ENCODE peak calls at places on chromosomes 5 and 9, in nine cellular contexts. T, L, K, D, V, J, F, Q and R are unnamed samples.

GRCh38 chr9:34252670-34253459 is 74.0 kb downstream of the UBAP1 start:
- DNase-seq in F (peak), J (no peak), K (peak), V (peak), Q (no peak), D (peak), L (peak), T (peak), R (no peak)

GRCh38 chr9:69601698-69602097 is 70.5 kb downstream of the APBA1 start:
- DNase-seq in Q (no peak), K (no peak), D (no peak), F (no peak), J (no peak), V (no peak), L (no peak), T (no peak), R (no peak)

GRCh38 chr5:36138900-36139683 is 12.6 kb downstream of the LMBRD2 start:
- DNase-seq in V (no peak), Q (no peak), D (no peak), K (no peak), L (peak), J (no peak), T (no peak), F (no peak), R (no peak)

GRCh38 chr5:66661149-66661548 is 65.0 kb downstream of the MAST4 start:
- DNase-seq in J (no peak), T (no peak), V (no peak), F (no peak), K (peak), D (peak), Q (peak), L (peak), R (peak)

GRCh38 chr9:107119294-107119693 is 163.8 kb upstream of the RAD23B start:
- DNase-seq in T (no peak), J (no peak), V (no peak), Q (no peak), K (no peak), D (no peak), F (no peak), L (no peak), R (no peak)

GRCh38 chr5:173230741-173231380 is 4.1 kb downstream of the NKX2-5 start:
- DNase-seq in V (no peak), K (no peak), Q (no peak), J (no peak), T (no peak), L (no peak), F (no peak), D (no peak), R (no peak)

GRCh38 chr9:36584626-36585460 is 12.1 kb downstream of the MELK start:
- DNase-seq in V (no peak), K (no peak), F (no peak), D (peak), Q (peak), L (no peak), J (no peak), T (no peak), R (no peak)

GRCh38 chr5:32018476-32019436 is 155.4 kb downstream of the GOLPH3 start:
- DNase-seq in K (no peak), F (no peak), Q (no peak), D (peak), L (no peak), T (no peak), J (no peak), V (no peak), R (no peak)

GRCh38 chr9:126448865-126449577 is 122.4 kb downstream of the MVB12B start:
- DNase-seq in T (no peak), F (no peak), K (no peak), D (no peak), L (no peak), V (no peak), Q (no peak), J (peak), R (no peak)

GRCh38 chr5:124649548-124650501 is 96.6 kb downstream of the ZNF608 start:
- DNase-seq in T (no peak), D (peak), F (peak), Q (peak), V (peak), J (no peak), L (peak), K (peak), R (peak)

DNA sequence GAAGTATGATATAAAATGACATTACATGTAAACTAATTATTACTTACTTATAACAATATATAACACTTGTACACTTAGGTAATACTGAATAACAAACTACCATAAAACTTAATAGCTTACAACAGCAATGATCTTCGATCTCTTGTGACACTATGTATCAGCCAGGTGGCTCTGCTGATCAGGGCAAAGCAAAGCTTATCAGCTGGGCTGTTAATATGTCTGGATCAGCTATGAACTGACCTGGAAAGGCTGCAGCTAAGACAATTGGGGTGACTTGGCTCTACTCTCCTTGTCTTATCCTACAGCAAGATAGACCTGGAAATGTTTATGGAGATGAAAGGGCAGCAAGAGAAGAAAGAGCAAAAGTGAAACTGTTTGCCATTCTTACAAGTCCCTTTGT is 511.3 kb downstream of the TLR4 start:
- DNase-seq in T (no peak), F (no peak), K (no peak), Q (no peak), J (no peak), D (no peak), V (no peak), L (no peak), R (no peak)
- TF ChIP-seq CTCF in T (no peak), F (no peak), K (no peak), Q (no peak), J (no peak), D (no peak), V (no peak), L (no peak), R (no peak)

GRCh38 chr5:181170237-181170830 is 22.9 kb downstream of the OR2V2 start:
- DNase-seq in V (no peak), J (no peak), T (no peak), F (no peak), Q (no peak), K (no peak), L (no peak), D (no peak), R (no peak)

GRCh38 chr5:181168595-181169118 is 21.3 kb downstream of the OR2V2 start:
- DNase-seq in V (no peak), L (no peak), K (no peak), Q (no peak), D (no peak), T (no peak), J (no peak), F (no peak), R (no peak)

GRCh38 chr5:181167814-181168488 is 20.6 kb downstream of the OR2V2 start:
- DNase-seq in J (no peak), L (no peak), Q (no peak), F (no peak), V (no peak), K (no peak), T (no peak), D (no peak), R (no peak)

GRCh38 chr5:181164076-181164952 is 16.9 kb downstream of the OR2V2 start:
- DNase-seq in L (no peak), T (no peak), V (no peak), K (no peak), D (peak), Q (no peak), F (no peak), J (no peak), R (no peak)

DNA sequence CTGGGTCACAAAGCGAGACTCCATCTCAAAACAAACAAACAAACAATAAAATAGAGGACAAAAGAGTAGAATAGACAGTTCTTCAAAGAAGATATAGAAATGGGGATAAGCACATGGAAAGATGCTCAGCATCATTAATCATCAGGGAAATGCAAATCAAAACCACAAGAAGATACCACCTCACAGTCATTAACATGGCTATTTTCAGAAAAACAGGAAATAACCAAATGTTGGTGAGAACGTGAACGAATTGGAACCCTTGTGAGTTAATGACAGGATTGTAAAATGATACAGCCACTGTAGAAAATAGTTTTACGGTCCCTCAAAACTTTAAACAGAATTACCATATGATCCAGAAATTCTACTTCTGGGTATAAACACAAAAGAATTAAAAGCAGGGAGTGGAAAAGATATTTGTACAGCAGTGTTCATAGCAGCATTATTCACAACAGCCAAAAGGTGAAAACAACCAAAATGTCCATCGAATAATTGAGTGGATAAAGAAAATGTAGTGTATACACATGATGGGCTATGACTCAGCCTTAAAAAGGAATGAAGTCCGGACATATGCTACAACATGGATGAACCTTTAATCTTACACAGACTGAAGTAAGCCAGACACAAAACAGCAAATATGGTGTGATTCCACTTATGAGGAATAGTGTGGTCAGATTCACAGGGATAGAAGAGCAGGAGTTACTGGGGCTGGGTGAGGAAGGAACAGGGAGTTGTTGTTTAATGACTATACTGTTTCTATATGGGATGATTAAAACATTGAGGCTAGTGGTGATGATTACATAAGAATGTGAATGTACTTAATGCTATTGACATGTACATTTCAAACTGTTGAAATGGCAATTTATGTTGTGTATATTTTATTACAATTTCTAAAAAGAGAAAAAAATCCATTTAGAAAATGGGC is 19.7 kb downstream of the OR2V2 start:
- DNase-seq in F (no peak), L (no peak), J (no peak), Q (no peak), D (peak), T (no peak), V (no peak), K (no peak), R (no peak)
- H3K4me3 ChIP-seq in F (no peak), L (no peak), J (no peak), Q (no peak), D (no peak), T (no peak), V (no peak), K (no peak), R (no peak)

GRCh38 chr5:1205255-1206180 is 4.1 kb downstream of the SLC6A19 start:
- DNase-seq in V (no peak), D (no peak), K (no peak), L (no peak), T (no peak), J (no peak), Q (no peak), F (no peak), R (no peak)

GRCh38 chr5:1203311-1203967 is 2.0 kb downstream of the SLC6A19 start:
- DNase-seq in V (no peak), L (no peak), D (no peak), K (no peak), J (no peak), F (no peak), Q (no peak), T (no peak), R (no peak)

GRCh38 chr5:1203968-1204692 is 2.7 kb downstream of the SLC6A19 start:
- DNase-seq in F (no peak), J (no peak), L (no peak), Q (no peak), D (no peak), V (no peak), T (no peak), K (no peak), R (no peak)

GRCh38 chr5:1202798-1203185 is 1.4 kb downstream of the SLC6A19 start:
- DNase-seq in T (no peak), F (no peak), Q (no peak), J (no peak), K (no peak), V (no peak), L (no peak), D (no peak), R (no peak)

GRCh38 chr5:1204693-1205242 is 3.4 kb downstream of the SLC6A19 start:
- DNase-seq in L (peak), V (no peak), J (no peak), Q (no peak), K (peak), T (no peak), D (peak), F (no peak), R (peak)
- TF ChIP-seq CTCF in L (no peak), V (no peak), J (no peak), Q (peak), K (peak), T (no peak), D (peak), F (no peak), R (peak)

GRCh38 chr9:137411260-137411659 is 11.7 kb downstream of the EXD3 start:
- DNase-seq in D (no peak), K (peak), T (no peak), L (no peak), J (no peak), V (no peak), F (no peak), Q (no peak), R (no peak)
- H3K4me3 ChIP-seq in D (no peak), K (no peak), T (no peak), L (no peak), J (peak), V (no peak), F (no peak), Q (no peak), R (no peak)

DNA sequence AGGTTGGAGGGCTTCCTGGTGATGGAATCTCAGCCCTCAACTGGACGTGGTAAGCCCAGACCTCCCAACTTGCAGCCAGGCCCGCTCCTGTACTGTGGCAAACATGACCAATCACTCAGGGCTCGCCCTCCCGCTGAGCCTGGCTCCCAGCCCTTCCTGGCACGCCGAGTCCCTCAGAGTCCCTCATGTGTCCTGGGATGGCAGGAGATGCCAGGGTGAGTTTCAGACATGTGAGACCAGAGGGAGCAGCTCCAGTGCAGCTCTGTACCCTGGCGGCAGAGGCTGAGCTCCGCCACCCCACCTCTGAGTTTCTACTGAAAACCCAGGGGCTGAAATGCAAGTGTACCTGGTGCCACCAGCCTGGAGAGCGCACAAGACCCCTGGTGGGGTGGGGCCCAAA is 42.0 kb upstream of the RXRA start:
- DNase-seq in T (no peak), K (no peak), D (no peak), F (no peak), Q (no peak), V (no peak), L (no peak), J (no peak), R (no peak)
- TF ChIP-seq CTCF in T (no peak), K (no peak), D (no peak), F (no peak), Q (no peak), V (no peak), L (no peak), J (no peak), R (no peak)

GRCh38 chr5:140398379-140398811 is 3.2 kb upstream of the ANKHD1 start:
- DNase-seq in V (no peak), T (no peak), J (no peak), Q (no peak), F (no peak), L (no peak), K (peak), D (peak), R (no peak)

GRCh38 chr5:140403613-140404012 is 2.0 kb downstream of the ANKHD1 start:
- DNase-seq in T (no peak), J (no peak), Q (no peak), K (no peak), L (no peak), F (no peak), D (no peak), V (no peak), R (no peak)

GRCh38 chr5:140401362-140402257 is at the start of gene ANKHD1:
- DNase-seq in T (peak), F (peak), Q (peak), K (peak), J (peak), D (peak), L (peak), V (peak), R (peak)

GRCh38 chr5:140402258-140403074 is 833 bp downstream of the ANKHD1 start:
- DNase-seq in D (peak), T (no peak), V (peak), L (peak), J (peak), K (peak), F (peak), Q (no peak), R (peak)

GRCh38 chr5:140400730-140401361 is 787 bp upstream of the ANKHD1 start:
- DNase-seq in F (peak), Q (peak), K (peak), D (peak), V (peak), L (peak), T (peak), J (peak), R (peak)
- H3K4me3 ChIP-seq in F (peak), Q (peak), K (peak), D (peak), V (peak), L (peak), T (peak), J (peak), R (peak)

DNA sequence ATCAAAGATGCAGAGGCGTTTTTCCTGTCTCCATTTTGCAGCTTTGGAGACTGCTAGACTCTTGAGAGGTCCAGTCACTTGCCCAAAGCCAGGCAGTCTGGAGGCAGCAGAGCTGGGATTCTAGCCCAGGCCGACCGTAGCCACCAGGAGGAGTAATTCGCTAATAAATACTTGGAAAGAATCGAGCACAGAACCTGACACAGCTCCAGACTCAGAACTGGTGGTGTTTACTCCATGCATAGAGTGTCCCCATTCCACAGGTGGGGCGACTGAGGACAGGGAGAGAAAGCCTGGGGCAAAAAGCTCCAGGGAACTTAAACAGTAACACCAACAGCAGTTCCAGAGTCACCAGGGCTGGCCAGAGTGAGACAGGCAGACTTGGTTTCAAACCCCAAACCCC is 10.7 kb upstream of the CERCAM start:
- DNase-seq in K (peak), L (no peak), T (no peak), Q (no peak), D (peak), J (no peak), V (no peak), F (no peak), R (no peak)
- TF ChIP-seq CTCF in K (peak), L (no peak), T (peak), Q (peak), D (peak), J (no peak), V (no peak), F (no peak), R (peak)

DNA sequence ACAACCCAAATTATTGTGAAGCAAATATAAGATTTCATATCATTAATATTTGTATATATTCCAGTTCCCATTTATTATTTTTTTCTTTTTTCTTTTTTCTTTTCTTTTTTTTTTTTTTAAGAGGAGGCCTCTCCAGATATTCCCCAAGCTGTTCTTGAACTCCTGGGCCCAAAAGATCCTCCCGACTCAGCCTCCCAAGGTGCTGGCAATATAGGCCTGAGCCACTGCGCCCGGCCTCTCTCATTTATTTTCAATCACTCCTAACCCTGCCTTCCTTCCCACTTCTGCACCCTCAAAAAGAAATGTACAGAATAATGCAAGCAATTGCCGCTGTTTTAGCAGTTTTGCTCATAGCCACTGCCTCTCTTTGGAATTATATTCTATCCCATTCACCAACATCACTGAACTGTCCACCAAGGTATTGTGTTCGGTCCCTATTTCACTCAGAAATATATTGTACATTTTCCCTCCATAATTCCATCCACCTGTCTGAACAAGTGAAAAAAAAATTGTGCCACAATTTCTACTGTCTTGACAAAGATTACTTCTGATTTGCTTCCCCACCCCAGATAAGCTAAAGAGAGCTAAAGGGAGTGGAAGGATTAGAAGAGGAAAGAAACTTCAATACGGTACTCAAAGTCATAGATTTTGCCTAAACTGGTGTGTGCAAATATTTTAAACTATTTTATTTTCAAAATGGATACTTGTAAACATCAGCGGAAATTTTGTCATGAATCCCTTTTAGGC is 1.9 kb downstream of the FNBP1 start:
- DNase-seq in T (no peak), Q (no peak), D (no peak), V (no peak), J (peak), K (no peak), L (no peak), F (no peak), R (no peak)
- H3K4me3 ChIP-seq in T (peak), Q (peak), D (peak), V (peak), J (peak), K (peak), L (no peak), F (peak), R (peak)